ENCODE peak calls at places on chromosomes 4 and X, in eight cellular contexts. K, Q, Z, P, W, V, N and U are unnamed samples.

GRCh38 chrX:1679238-1679637 is 64.4 kb downstream of the ASMT start:
- DNase-seq in Q (no peak), W (no peak), V (no peak), P (no peak), N (no peak), K (no peak), Z (no peak), U (no peak)

GRCh38 chr4:27048350-27049100 is 187.9 kb downstream of the STIM2 start:
- DNase-seq in Q (no peak), Z (peak; percentile 41), K (no peak), P (no peak), N (peak; percentile 27), W (peak; percentile 80), V (peak; percentile 40), U (no peak)

GRCh38 chrX:153922932-153923857 is 2.9 kb downstream of the ARHGAP4 start:
- DNase-seq in N (peak; percentile 58), W (peak; percentile 66), Z (peak; percentile 50), K (no peak), V (no peak), P (peak; percentile 78), Q (peak; percentile 81), U (peak; percentile 73)

GRCh38 chr4:169567916-169568315 is 44.5 kb downstream of the NEK1 start:
- DNase-seq in Q (no peak), V (no peak), N (peak; percentile 43), K (no peak), Z (no peak), P (no peak), W (no peak), U (no peak)

GRCh38 chr4:69800599-69800998 is 40.2 kb upstream of the SULT1B1 start:
- DNase-seq in N (no peak), Q (no peak), Z (no peak), K (peak; percentile 46), W (peak; percentile 61), P (no peak), V (no peak), U (no peak)

GRCh38 chr4:108224628-108225053 is 55.9 kb upstream of the LEF1 start:
- DNase-seq in Z (peak; percentile 62), K (no peak), P (no peak), W (no peak), N (peak; percentile 13), V (no peak), Q (no peak), U (peak; percentile 81)

GRCh38 chr4:85499573-85499972 is 24.6 kb downstream of the ARHGAP24 start:
- DNase-seq in P (no peak), Z (no peak), Q (no peak), W (no peak), K (no peak), N (no peak), V (no peak), U (no peak)

GRCh38 chr4:121421594-121421993 is 40.8 kb upstream of the QRFPR start:
- DNase-seq in W (no peak), N (no peak), Q (no peak), P (no peak), Z (no peak), V (no peak), K (no peak), U (no peak)

GRCh38 chr4:4870493-4871266 is 11.2 kb downstream of the MSX1 start:
- DNase-seq in K (no peak), N (no peak), Z (no peak), V (no peak), W (no peak), P (no peak), Q (no peak), U (no peak)

GRCh38 chr4:4874254-4874653 is 14.8 kb downstream of the MSX1 start:
- DNase-seq in W (no peak), P (no peak), Q (no peak), V (no peak), N (no peak), K (no peak), Z (no peak), U (no peak)

GRCh38 chr4:4869731-4870483 is 10.4 kb downstream of the MSX1 start:
- DNase-seq in W (no peak), P (no peak), N (no peak), K (no peak), V (no peak), Z (no peak), Q (no peak), U (no peak)

GRCh38 chr4:4871267-4872147 is 12.0 kb downstream of the MSX1 start:
- DNase-seq in V (no peak), P (no peak), N (no peak), K (no peak), Z (no peak), W (no peak), Q (no peak), U (no peak)

DNA sequence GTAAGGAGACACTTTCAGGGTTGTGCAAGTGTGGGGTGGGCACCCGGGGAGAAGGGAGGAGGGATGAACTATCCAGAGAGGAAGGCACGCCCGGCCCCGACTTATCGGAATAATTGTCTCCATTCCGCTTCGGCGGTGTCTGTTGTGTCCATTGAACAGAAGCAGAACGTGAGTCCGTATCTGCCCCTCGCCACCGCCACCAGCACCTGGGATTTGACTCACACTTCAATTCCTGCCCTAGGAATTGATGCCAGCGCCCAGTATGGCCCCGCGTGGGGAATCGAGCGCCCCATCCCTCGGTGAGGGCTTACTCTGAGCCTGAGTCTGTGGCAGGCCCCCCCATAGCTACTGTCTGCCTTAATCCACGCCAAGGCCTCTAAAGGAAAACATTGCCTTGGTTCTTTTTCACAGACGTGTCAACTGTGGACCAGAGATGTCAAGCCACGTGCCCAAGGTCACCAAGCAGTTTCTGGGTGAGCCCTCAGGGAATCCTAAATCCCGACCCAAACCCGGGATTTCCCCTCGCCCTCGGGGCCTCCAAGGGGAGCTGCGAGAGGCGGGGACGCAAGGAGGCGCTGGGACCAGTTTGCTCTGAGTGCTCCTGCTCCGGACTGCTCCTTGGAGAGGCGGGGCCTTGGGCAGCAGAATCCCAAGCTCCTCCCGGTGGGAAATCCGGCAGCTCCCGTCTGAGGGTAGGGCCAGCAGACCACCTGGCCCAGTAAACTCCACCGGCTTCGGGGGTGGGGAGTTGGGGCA is 12.9 kb downstream of the MSX1 start:
- DNase-seq in Q (no peak), Z (peak; percentile 42), V (no peak), K (no peak), W (peak; percentile 47), N (no peak), P (no peak), U (no peak)
- H3K27me3 ChIP-seq in Q (peaks cover 96% of the 10 kb centered on the region), Z (peaks cover 84% of the 10 kb centered on the region), V (peaks cover 70% of the 10 kb centered on the region), K (peaks cover 86% of the 10 kb centered on the region), W (peaks cover 28% of the 10 kb centered on the region), N (peaks cover 84% of the 10 kb centered on the region), P (peaks cover 100% of the 10 kb centered on the region), U (peaks cover 81% of the 10 kb centered on the region)

DNA sequence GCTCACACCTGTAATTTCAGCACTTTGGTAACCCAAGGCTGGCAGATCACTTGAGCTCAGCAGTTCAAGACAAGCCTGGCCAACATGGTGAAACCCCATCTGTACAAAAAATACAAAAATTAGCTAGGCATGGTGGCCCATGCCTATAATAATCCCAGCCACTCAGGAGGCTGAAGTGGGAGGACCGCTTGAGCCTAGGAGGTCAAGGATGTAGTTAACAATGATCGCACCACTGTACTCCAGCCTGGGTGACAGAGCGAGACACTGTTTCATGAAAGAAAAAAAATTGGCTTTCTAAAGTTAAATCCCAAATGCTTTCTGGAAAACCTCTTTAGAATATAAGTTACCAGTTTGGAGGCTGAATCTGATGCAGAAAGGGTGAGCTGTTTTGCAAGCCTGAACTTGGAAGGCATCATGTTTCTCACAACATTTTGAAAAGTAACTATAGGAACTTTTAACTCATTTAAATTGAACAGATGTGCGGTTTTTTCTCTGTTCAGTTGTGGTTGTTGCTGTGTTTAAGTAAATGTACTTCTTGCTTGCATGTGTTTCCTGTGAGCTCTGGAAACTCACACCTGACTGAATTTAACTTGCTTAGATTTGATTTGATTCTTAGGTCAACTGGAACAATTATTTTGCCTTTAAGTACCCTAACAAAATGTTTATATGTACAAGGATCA is 39.8 kb upstream of the TMEM131L start:
- DNase-seq in Z (no peak), P (no peak), K (peak; percentile 49), N (peak; percentile 24), Q (no peak), W (peak; percentile 37), V (peak; percentile 23), U (no peak)
- H3K4me1 ChIP-seq in Z (no peaks in the 10 kb centered on the region), P (no peaks in the 10 kb centered on the region), K (no peaks in the 10 kb centered on the region), N (peaks cover 3% of the 10 kb centered on the region), Q (no peaks in the 10 kb centered on the region), W (peaks cover 4% of the 10 kb centered on the region), V (no peaks in the 10 kb centered on the region), U (no peaks in the 10 kb centered on the region)

GRCh38 chr4:41258783-41259182 is 2.1 kb downstream of the UCHL1 start:
- DNase-seq in Q (no peak), Z (peak; percentile 67), K (peak; percentile 20), W (peak; percentile 85), N (peak; percentile 86), V (peak; percentile 5), P (no peak), U (peak; percentile 61)

GRCh38 chr4:41257901-41258300 is 1.2 kb downstream of the UCHL1 start:
- DNase-seq in Z (no peak), N (no peak), W (peak; percentile 37), P (no peak), V (no peak), Q (no peak), K (no peak), U (no peak)

GRCh38 chr4:41257257-41257900 is 651 bp downstream of the UCHL1 start:
- DNase-seq in Q (peak; percentile 21), W (peak; percentile 87), Z (peak; percentile 73), P (peak; percentile 61), K (peak; percentile 19), N (peak; percentile 52), V (peak; percentile 20), U (peak; percentile 81)

GRCh38 chr4:41256740-41257256 is at the start of gene UCHL1:
- DNase-seq in P (no peak), K (no peak), V (no peak), Z (peak; percentile 76), W (peak; percentile 93), N (peak; percentile 94), Q (peak; percentile 17), U (peak; percentile 97)

DNA sequence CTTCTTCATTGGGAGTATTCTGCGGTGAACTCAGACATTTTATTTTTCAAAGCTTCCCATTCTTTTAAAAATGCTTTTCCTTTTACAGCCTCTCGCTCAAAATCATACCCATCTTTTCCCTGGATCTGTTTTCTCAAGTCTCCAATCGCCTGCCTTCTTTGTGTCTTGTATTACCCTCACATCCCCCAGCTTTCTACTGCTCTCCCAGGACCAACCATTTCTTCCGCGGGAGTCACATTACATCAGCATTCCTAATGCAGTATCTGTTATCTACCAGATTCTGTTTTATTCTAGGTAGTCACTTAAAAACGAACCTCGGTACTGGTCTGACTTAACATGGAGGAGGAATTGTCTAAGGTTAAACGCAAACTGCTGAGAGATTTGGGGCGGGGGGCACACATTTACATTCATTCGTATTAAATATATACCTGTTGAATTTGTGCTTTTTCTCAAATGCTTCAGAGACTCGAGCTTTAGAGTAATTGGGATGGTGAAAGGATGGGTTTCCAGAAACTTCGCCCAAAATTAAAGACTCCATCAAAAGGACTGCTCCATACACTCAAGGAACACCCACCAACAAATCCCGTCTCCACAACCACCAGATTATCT is 493 bp upstream of the UCHL1 start:
- DNase-seq in K (no peak), W (peak; percentile 74), P (no peak), Z (no peak), Q (no peak), N (peak; percentile 74), V (no peak), U (no peak)
- H3K27me3 ChIP-seq in K (peaks cover 78% of the 10 kb centered on the region), W (no peaks in the 10 kb centered on the region), P (peaks cover 45% of the 10 kb centered on the region), Z (peaks cover 45% of the 10 kb centered on the region), Q (peaks cover 13% of the 10 kb centered on the region), N (peaks cover under 1% of the 10 kb centered on the region), V (peaks cover 12% of the 10 kb centered on the region), U (no peaks in the 10 kb centered on the region)

DNA sequence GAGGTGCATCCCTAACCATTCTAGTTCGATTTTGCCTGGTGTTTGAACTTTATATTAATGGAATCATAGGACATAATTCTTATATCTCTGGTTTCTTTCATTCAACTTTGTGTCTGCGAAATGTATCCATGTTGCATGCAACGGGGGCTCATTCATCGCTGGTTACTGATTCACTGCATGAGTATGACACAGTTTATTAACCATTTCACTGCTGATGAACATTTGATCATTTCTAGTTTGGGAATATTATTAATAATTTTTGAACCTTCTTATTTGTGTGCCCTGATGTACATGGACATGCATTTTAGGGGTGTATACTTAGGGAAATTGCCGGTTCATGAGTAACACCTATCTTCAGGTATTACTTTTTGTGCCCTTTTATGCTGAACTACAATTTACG is 5.1 kb upstream of the TMEM271 start:
- DNase-seq in N (no peak), Q (no peak), Z (no peak), P (no peak), V (no peak), K (no peak), W (no peak), U (no peak)
- H3K4me1 ChIP-seq in N (no peaks in the 10 kb centered on the region), Q (no peaks in the 10 kb centered on the region), Z (no peaks in the 10 kb centered on the region), P (no peaks in the 10 kb centered on the region), V (no peaks in the 10 kb centered on the region), K (no peaks in the 10 kb centered on the region), W (no peaks in the 10 kb centered on the region), U (no peaks in the 10 kb centered on the region)